ENCODE peak calls at places on chromosomes 7 and 10, in four cellular contexts. T, O, P and G are unnamed samples.

GRCh38 chr10:79127151-79127961 is 58.6 kb downstream of the ZMIZ1 start:
- DNase-seq in T (peak), O (peak), P (peak), G (no peak)

GRCh38 chr7:116953727-116954442 is 584 bp downstream of the ST7 start:
- DNase-seq in O (peak), P (peak), T (peak), G (peak)

GRCh38 chr7:128812514-128813168 is 17.6 kb upstream of the FLNC start:
- DNase-seq in P (no peak), O (peak), T (no peak), G (no peak)

GRCh38 chr10:98587156-98587555 is 140.4 kb upstream of the HPS1 start:
- DNase-seq in P (no peak), O (no peak), T (no peak), G (no peak)

GRCh38 chr10:28179490-28180099 is 123.3 kb downstream of the MPP7 start:
- DNase-seq in P (peak), T (peak), O (peak), G (no peak)

GRCh38 chr7:132504071-132504470 is 72.2 kb downstream of the PLXNA4 start:
- DNase-seq in T (no peak), O (no peak), P (no peak), G (no peak)

GRCh38 chr7:46559194-46559576 is 638.1 kb upstream of the IGFBP3 start:
- DNase-seq in P (no peak), T (no peak), O (no peak), G (no peak)

GRCh38 chr10:12479924-12480323 is 130.6 kb downstream of the CAMK1D start:
- DNase-seq in T (no peak), O (no peak), P (no peak), G (no peak)

GRCh38 chr7:90564455-90564854 is 31.7 kb upstream of the CDK14 start:
- DNase-seq in P (no peak), O (no peak), T (no peak), G (no peak)

GRCh38 chr10:114613237-114613979 is 44.7 kb downstream of the ABLIM1 start:
- DNase-seq in P (peak), O (no peak), T (no peak), G (no peak)

GRCh38 chr10:29554660-29555059 is 80.1 kb downstream of the SVIL start:
- DNase-seq in T (no peak), O (no peak), P (no peak), G (no peak)

GRCh38 chr7:41873781-41874180 is 170.9 kb upstream of the INHBA start:
- DNase-seq in P (no peak), O (no peak), T (no peak), G (no peak)

GRCh38 chr10:75049316-75050285 is 61.9 kb upstream of the SAMD8 start:
- DNase-seq in O (no peak), P (no peak), T (no peak), G (no peak)

GRCh38 chr10:75043256-75044121 is 68.0 kb upstream of the SAMD8 start:
- DNase-seq in T (no peak), P (no peak), O (peak), G (peak)

GRCh38 chr10:75050520-75050919 is 60.9 kb upstream of the SAMD8 start:
- DNase-seq in T (no peak), P (no peak), O (no peak), G (no peak)

GRCh38 chr10:75051308-75051707 is 60.1 kb upstream of the SAMD8 start:
- DNase-seq in O (no peak), T (no peak), P (no peak), G (no peak)

GRCh38 chr10:75048669-75049098 is 62.8 kb upstream of the SAMD8 start:
- DNase-seq in O (no peak), P (no peak), T (no peak), G (no peak)
- TF ChIP-seq NR3C1 in O (no peak), P (no peak), T (no peak), G (no peak)

GRCh38 chr10:119237722-119238436 is 30.5 kb downstream of the GRK5 start:
- DNase-seq in P (no peak), O (no peak), T (no peak), G (no peak)

GRCh38 chr10:119231654-119232053 is 24.3 kb downstream of the GRK5 start:
- DNase-seq in O (no peak), T (no peak), P (no peak), G (no peak)

GRCh38 chr10:119235381-119235780 is 28.0 kb downstream of the GRK5 start:
- DNase-seq in T (no peak), O (no peak), P (no peak), G (no peak)

GRCh38 chr10:119233123-119233820 is 25.9 kb downstream of the GRK5 start:
- DNase-seq in O (no peak), P (no peak), T (no peak), G (no peak)

DNA sequence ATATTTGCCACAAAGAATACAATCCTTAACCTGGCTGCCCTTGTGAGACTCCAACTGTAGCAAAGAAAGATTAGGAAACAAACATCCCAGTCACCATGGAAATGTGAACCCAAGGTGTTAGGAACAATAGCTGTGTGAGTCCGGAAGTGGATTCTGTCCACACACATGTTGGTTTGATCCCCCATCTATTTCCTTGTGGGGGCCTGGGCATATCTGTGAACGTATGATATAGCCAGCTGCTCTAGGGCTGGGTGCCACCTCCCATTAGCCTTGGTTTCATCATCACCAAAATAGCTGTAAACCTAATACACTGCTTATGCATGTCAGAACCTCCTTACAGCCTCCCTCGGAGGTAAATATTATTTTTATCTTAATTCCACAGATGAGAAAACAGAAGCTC is 26.4 kb downstream of the GRK5 start:
- DNase-seq in T (no peak), P (no peak), O (no peak), G (no peak)
- TF ChIP-seq NR3C1 in T (no peak), P (no peak), O (no peak), G (no peak)

DNA sequence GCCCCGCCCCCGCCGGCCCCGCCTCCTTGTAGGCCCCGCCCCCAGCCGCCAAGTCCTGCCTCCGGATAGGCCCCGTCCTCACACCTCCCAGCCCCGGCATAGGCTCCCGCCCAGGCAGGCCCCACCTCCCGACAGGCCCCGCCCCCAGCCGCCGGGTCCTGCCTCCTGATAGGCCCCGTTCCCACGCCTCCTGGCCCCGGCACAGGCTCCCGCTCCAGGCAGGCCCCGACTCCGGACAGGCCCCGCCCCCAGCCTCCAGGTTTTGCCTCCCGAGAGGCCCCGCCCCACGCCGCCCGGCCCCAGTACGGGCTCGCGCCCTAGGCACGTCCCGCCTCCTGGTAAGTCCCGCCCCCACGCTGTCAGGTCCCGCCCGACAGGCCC is 232 bp upstream of the MICALL2 start:
- DNase-seq in P (peak), T (peak), O (peak), G (peak)
- TF ChIP-seq NR3C1 in P (no peak), T (no peak), O (no peak), G (no peak)

GRCh38 chr7:28773423-28774129 is 184.6 kb downstream of the TRIL start:
- DNase-seq in T (no peak), P (no peak), O (no peak), G (no peak)
- TF ChIP-seq NR3C1 in T (no peak), P (no peak), O (no peak), G (no peak)

GRCh38 chr7:92725161-92725925 is 111.0 kb downstream of the CDK6 start:
- DNase-seq in O (no peak), P (no peak), T (no peak), G (no peak)
- TF ChIP-seq NR3C1 in O (no peak), P (no peak), T (no peak), G (no peak)

DNA sequence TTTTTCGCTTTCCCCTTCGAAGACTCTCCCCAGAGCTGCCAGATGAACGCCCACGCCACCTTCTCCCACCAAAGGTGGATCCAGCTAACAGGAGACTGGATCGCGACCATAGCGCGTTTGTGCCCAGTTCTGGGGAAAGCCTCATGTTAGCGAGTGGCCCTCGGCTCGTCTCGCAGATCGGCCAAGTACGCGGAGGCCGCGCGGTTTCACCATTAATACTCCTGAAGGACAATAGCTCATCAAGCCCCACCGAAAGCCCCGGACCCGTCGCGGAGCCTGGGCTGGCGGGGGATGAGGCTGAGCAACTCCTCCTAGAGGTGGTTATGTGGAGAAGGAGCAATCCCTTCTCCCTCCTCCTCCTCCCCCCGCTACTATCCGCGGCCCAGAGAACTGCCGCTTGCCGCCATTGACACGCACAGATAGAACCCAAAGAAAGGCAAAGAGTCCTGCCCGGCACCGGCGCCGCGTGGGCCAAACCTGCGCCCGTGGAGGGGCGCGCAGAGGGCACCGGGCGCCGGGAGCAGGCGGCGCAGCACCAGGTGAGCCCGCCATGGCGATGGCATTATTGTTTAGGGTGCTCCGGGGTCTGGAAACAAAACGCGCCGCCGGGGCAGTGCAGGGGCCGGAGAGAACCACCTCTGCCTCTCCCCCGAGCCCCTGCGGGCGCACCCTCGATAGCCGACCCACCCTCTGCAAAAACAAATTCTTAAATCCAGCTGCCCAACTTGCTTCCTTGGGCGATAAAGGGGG is at the start of gene MACROH2A2:
- DNase-seq in T (peak), P (peak), O (no peak), G (peak)
- TF ChIP-seq NR3C1 in T (no peak), P (no peak), O (no peak), G (no peak)

DNA sequence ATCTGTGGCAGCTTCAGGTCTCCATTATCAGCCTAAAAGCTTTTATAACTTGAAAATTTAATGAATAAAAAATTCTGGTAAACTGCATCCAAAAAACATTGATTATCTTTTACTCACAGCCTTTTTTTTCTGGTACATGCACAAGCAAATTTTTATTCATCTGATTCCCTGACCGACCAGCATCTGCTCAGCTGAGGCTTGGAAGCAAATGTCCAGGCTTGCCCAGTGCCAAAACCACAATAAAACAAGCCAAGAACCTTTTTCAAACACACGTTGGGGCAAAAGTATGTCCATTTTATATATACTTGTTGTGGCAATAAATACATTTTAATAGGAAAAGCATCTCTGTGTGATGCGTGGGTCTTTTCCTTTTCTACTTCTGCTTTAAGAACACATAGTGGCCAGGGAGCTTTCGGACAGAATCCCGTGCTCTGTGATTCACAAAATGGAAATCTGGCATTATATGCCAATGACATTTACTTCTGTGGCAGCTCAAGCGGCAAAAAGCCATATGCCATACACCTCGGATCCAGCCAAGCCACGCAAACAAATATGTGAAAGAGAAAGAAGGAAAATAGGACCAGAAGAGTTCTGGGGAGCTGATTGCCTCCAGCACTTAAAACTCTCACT is 275.7 kb upstream of the AOAH start:
- DNase-seq in O (no peak), T (no peak), P (no peak), G (no peak)
- TF ChIP-seq NR3C1 in O (no peak), T (no peak), P (no peak), G (no peak)

GRCh38 chr7:146768941-146769340 is 652.3 kb downstream of the CNTNAP2 start:
- DNase-seq in T (no peak), P (no peak), O (no peak), G (no peak)

GRCh38 chr7:146772581-146772980 is 656.0 kb downstream of the CNTNAP2 start:
- DNase-seq in P (no peak), T (no peak), O (no peak), G (peak)

DNA sequence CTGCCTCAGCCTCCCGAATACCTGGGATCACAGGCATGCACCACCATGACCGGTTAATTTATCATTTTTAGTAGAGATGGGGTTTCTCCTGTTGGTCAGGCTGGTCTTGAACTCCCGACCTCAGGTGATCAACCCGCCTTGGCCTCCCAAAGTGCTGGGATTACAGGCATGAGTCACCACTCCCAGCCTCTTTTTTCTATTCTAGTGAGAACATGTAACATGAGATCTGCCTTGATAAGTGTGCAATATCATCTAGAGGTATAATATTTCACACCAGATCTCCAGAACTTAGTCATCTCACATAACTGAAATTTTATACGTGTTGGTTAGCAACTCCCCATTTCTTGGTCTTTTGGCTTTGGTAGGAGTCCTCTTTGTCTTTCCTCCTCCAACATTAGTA is 656.9 kb downstream of the CNTNAP2 start:
- DNase-seq in T (no peak), P (no peak), O (no peak), G (no peak)
- TF ChIP-seq NR3C1 in T (no peak), P (no peak), O (no peak), G (no peak)

DNA sequence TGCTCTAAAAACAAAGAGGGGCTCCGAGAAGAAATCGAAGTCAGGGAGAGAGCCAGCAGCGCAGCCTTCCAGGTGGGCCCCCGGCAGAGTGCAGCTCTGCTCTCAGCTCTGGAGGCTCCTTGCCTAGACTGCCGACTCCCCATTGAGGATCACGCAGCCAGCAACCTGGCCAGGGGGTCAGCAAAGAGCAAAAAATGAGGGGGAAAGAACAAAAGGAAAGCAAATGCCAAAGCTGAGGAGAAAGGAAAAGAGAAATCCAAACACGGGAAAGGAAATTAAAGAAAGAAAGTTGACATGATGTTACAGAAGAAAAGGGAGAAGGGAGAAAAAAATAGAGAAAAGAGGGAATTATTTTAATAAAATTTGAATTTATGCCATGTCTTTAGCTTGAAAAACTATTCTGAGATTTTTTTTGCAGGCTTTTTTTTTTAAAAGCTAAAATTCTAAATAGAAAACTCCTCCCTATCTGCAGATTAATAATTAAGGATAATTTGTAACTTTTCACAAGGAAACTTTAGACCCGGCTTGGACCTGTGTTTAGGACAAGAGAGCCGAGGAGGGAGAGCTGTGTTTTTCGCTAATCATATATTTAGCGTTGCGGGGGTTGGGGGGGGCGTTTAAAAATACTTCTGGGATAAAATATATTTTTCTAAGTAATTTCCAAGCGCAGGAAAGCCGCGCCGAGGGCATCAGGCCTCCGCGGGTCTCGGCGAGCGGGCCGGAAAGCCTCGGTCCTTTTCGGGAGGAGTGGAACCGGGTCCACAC is 1.9 kb downstream of the PAX2 start:
- DNase-seq in P (no peak), T (no peak), O (no peak), G (no peak)
- TF ChIP-seq NR3C1 in P (no peak), T (no peak), O (no peak), G (no peak)